ENCODE peak calls at places on chromosomes 16 and 17, in seven cellular contexts. Q is stimulated activated CD8-positive, alpha-beta memory T cell treated with anti-CD3 and anti-CD28 coated beads, Interleukin-7, amount 100 ng/mL, for 48 hours; W is cardiac septum; P is RPMI8226; G is heart left ventricle; U is iPS DF 6.9; R is activated naive CD4-positive, alpha-beta T cell treated with Interleukin-2 at 50 U/mL for 16 hours. Z is an unnamed sample.

GRCh38 chr17:64174686-64175456 is 44.9 kb upstream of the ERN1 start:
- DNase-seq in Q (no peak), W (no peak), P (no peak), G (peak), U (no peak), R (no peak), Z (peak)

GRCh38 chr16:67257486-67258159 is 8.8 kb downstream of the SLC9A5 start:
- DNase-seq in Q (no peak), W (no peak), P (no peak), G (peak), U (no peak), R (no peak), Z (no peak)

GRCh38 chr17:12588531-12588930 is 77.2 kb upstream of the MYOCD start:
- DNase-seq in Q (no peak), W (no peak), P (no peak), G (no peak), U (no peak), R (no peak), Z (no peak)

GRCh38 chr16:50613281-50613991 is 65.2 kb downstream of the NKD1 start:
- DNase-seq in Q (no peak), W (no peak), P (no peak), G (no peak), U (no peak), R (no peak), Z (no peak)

GRCh38 chr17:32269377-32269776 is 3.7 kb downstream of the RHBDL3 start:
- DNase-seq in Q (no peak), W (no peak), P (peak), G (peak), U (no peak), R (no peak), Z (no peak)

GRCh38 chr17:266219-266618 is 84.8 kb upstream of the DOC2B start:
- DNase-seq in Q (no peak), W (no peak), P (no peak), G (no peak), U (no peak), R (no peak), Z (no peak)

GRCh38 chr17:17935321-17936271 is 36.6 kb downstream of the TOM1L2 start:
- DNase-seq in Q (no peak), W (no peak), P (no peak), G (no peak), U (no peak), R (no peak), Z (peak)

GRCh38 chr17:82356028-82356427 is 3.0 kb upstream of the TEX19 start:
- DNase-seq in Q (no peak), W (no peak), P (no peak), G (no peak), U (no peak), R (no peak), Z (no peak)

GRCh38 chr17:44778656-44779210 is 19.9 kb downstream of the ADAM11 start:
- DNase-seq in Q (no peak), W (no peak), P (no peak), G (no peak), U (no peak), R (no peak), Z (no peak)

GRCh38 chr17:35448214-35448898 is at the start of gene SLFN13:
- DNase-seq in Q (peak), W (peak), P (peak), G (peak), U (no peak), R (peak), Z (no peak)

GRCh38 chr17:18033442-18034099 is 5.4 kb downstream of the ATPAF2 start:
- DNase-seq in Q (no peak), W (no peak), P (peak), G (no peak), U (peak), R (peak), Z (peak)

GRCh38 chr16:47779201-47780016 is 318.3 kb downstream of the PHKB start:
- DNase-seq in Q (no peak), W (no peak), P (peak), G (no peak), U (no peak), R (peak), Z (peak)

GRCh38 chr17:62671553-62671952 is 44.1 kb downstream of the MRC2 start:
- DNase-seq in Q (no peak), W (no peak), P (peak), G (no peak), U (no peak), R (no peak), Z (no peak)

GRCh38 chr16:1063728-1064127 is 8.8 kb upstream of the SSTR5 start:
- DNase-seq in Q (no peak), W (no peak), P (no peak), G (no peak), U (no peak), R (no peak), Z (no peak)

GRCh38 chr16:27428035-27428785 is 26.2 kb downstream of the IL21R start:
- DNase-seq in Q (no peak), W (no peak), P (peak), G (no peak), U (no peak), R (no peak), Z (no peak)

GRCh38 chr17:58337600-58338453 is 9.2 kb upstream of the TSPOAP1 start:
- DNase-seq in Q (peak), W (peak), P (peak), G (peak), U (no peak), R (peak), Z (no peak)

GRCh38 chr17:71472809-71473789 is 647.7 kb upstream of the SOX9 start:
- DNase-seq in Q (no peak), W (no peak), P (peak), G (no peak), U (peak), R (no peak), Z (peak)

GRCh38 chr17:36980281-36980761 is 31.6 kb downstream of the AATF start:
- DNase-seq in Q (no peak), W (no peak), P (no peak), G (no peak), U (no peak), R (no peak), Z (no peak)

GRCh38 chr16:29820730-29821662 is 734 bp downstream of the MVP start:
- DNase-seq in Q (no peak), W (no peak), P (peak), G (peak), U (no peak), R (peak), Z (peak)

Z was measured in RCC 7860.